ENCODE peak calls at places on chromosomes 1 and 21, in seven cellular contexts. C, R, N, E, T, P and U are unnamed samples.

GRCh38 chr21:37443683-37444082 is 77.1 kb downstream of the DYRK1A start:
- DNase-seq in C (no peak), R (no peak), N (no peak), E (no peak), T (no peak), P (no peak), U (no peak)

GRCh38 chr1:175742790-175743459 is 470 bp downstream of the TNR start:
- DNase-seq in C (peak), R (no peak), N (peak), E (no peak), T (no peak), P (peak), U (no peak)

GRCh38 chr1:22970096-22970495 is 2.6 kb downstream of the LACTBL1 start:
- DNase-seq in C (no peak), R (no peak), N (no peak), E (no peak), T (no peak), P (no peak), U (no peak)

GRCh38 chr1:238752332-238752731 is 634.0 kb upstream of the CHRM3 start:
- DNase-seq in C (no peak), R (no peak), N (no peak), E (no peak), T (no peak), P (no peak), U (peak)

GRCh38 chr1:1306070-1306660 is 1.6 kb downstream of the ACAP3 start:
- DNase-seq in C (no peak), R (no peak), N (no peak), E (no peak), T (no peak), P (no peak), U (no peak)

GRCh38 chr1:119080586-119080985 is 59.9 kb downstream of the WARS2 start:
- DNase-seq in C (peak), R (no peak), N (peak), E (no peak), T (peak), P (peak), U (peak)

GRCh38 chr1:32221581-32221979 is 573 bp downstream of the TMEM234 start:
- DNase-seq in C (no peak), R (no peak), N (no peak), E (no peak), T (no peak), P (no peak), U (no peak)

GRCh38 chr1:54017979-54018378 is at the start of gene LDLRAD1:
- DNase-seq in C (no peak), R (no peak), N (no peak), E (no peak), T (no peak), P (no peak), U (no peak)

GRCh38 chr1:201703646-201704438 is 125.1 kb upstream of the IPO9 start:
- DNase-seq in C (no peak), R (peak), N (peak), E (peak), T (peak), P (peak), U (no peak)

GRCh38 chr1:53011175-53011574 is 50.8 kb upstream of the PODN start:
- DNase-seq in C (no peak), R (no peak), N (no peak), E (no peak), T (no peak), P (no peak), U (no peak)

GRCh38 chr1:53020588-53020987 is 41.4 kb upstream of the PODN start:
- DNase-seq in C (no peak), R (no peak), N (no peak), E (no peak), T (no peak), P (no peak), U (no peak)

GRCh38 chr1:53016705-53017104 is 45.3 kb upstream of the PODN start:
- DNase-seq in C (no peak), R (no peak), N (no peak), E (no peak), T (no peak), P (no peak), U (no peak)

GRCh38 chr1:53015508-53015860 is 46.5 kb upstream of the PODN start:
- DNase-seq in C (no peak), R (no peak), N (no peak), E (no peak), T (no peak), P (no peak), U (no peak)

DNA sequence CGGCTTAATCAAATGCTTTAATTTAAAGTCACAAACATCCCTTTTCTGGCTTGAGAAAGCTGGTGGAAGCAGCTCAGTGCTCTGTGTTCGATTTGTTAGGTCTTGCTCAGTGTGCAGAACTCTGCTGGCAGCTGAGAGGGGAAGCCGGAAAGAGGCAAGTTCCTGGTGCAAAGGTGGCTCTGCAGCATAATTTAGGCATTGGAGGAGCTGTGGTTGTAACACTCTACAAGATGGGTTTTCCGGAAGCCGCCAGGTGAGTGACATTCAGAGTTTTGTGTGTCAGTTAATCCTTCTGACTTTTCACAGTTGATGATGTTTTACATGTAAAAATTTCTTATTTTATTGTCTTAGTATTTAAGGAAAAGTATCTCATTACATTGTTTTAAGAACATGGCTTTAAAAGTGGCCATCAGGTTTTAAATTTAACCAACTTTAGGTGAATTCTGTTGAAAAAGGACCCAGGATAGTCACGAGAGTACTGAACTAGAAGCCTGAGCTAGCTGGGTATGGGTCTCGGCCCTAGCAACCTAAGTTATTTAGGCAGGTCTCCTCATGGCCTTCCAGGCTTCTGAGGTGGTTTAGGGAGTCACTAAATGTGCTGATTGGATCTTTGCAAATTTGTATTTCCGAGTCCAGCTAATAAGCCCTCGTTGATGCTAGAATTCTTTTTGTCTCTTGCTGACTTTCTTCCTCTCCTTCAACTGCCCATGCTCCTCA is 47.1 kb upstream of the PODN start:
- DNase-seq in C (peak), R (peak), N (peak), E (peak), T (peak), P (peak), U (peak)
- TF ChIP-seq CTCF in C (no peak), R (no peak), N (no peak), E (no peak), T (no peak), P (no peak), U (no peak)

DNA sequence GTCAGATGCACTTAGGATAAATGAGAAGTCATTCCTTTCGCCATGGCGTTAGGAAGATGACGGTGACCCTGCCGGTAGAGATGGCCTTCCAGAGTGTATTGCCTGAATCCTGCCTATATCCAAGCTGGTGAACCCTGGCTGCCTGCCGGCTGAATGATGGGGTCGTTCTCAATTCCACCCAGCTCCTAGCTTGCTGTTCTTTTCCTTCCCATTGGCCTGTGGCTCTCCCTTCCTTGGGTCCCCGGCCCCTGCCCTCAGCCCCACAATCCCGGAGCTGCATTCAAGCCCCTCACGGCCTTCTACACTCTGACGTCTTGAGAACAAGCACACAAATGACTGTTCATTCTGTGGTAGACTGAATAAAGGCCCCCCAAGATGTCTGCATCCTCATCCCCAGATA is 28.2 kb upstream of the ZBTB21 start:
- DNase-seq in C (no peak), R (no peak), N (no peak), E (no peak), T (peak), P (no peak), U (no peak)
- H3K4me3 ChIP-seq in C (no peak), R (no peak), N (no peak), E (no peak), T (no peak), P (no peak), U (no peak)

GRCh38 chr1:150486966-150487762 is at the start of gene TARS2:
- DNase-seq in C (peak), R (peak), N (peak), E (peak), T (peak), P (peak), U (peak)

GRCh38 chr1:150487763-150488115 is 520 bp downstream of the TARS2 start:
- DNase-seq in C (no peak), R (no peak), N (no peak), E (no peak), T (peak), P (peak), U (no peak)

GRCh38 chr1:150484431-150484830 is 2.8 kb upstream of the TARS2 start:
- DNase-seq in C (no peak), R (no peak), N (no peak), E (no peak), T (peak), P (no peak), U (no peak)

GRCh38 chr1:150479927-150480352 is 7.3 kb upstream of the TARS2 start:
- DNase-seq in C (no peak), R (no peak), N (no peak), E (no peak), T (peak), P (no peak), U (no peak)

DNA sequence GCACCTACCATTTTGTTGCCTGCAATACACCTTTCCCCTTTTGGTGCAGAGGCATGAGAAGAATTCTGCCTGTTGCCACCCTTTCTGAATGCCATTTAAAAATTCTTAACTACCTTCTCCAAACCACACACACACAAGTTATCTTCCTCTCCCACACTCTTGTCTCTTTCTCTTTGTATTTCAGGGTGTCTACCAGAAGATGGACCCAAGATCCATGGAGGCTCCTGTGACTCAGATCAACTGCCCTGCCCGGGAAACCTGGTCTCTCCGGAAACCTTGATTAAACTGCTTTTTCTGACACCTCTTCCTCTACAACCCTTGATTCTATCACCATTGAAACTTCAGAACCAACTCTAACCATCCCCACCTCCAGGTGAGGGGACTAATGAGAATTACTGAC is 2.4 kb upstream of the TARS2 start:
- DNase-seq in C (no peak), R (no peak), N (no peak), E (no peak), T (no peak), P (no peak), U (peak)
- TF ChIP-seq CTCF in C (peak), R (no peak), N (no peak), E (no peak), T (no peak), P (no peak), U (peak)

GRCh38 chr1:25033030-25033827 is 103.2 kb upstream of the RUNX3 start:
- DNase-seq in C (no peak), R (peak), N (no peak), E (no peak), T (no peak), P (no peak), U (no peak)

GRCh38 chr1:25031966-25032667 is 102.0 kb upstream of the RUNX3 start:
- DNase-seq in C (no peak), R (no peak), N (no peak), E (peak), T (peak), P (no peak), U (no peak)

GRCh38 chr1:25033828-25034451 is 103.9 kb upstream of the RUNX3 start:
- DNase-seq in C (no peak), R (peak), N (peak), E (peak), T (no peak), P (no peak), U (no peak)

GRCh38 chr1:25030674-25031589 is 100.9 kb upstream of the RUNX3 start:
- DNase-seq in C (no peak), R (peak), N (no peak), E (no peak), T (no peak), P (no peak), U (no peak)

DNA sequence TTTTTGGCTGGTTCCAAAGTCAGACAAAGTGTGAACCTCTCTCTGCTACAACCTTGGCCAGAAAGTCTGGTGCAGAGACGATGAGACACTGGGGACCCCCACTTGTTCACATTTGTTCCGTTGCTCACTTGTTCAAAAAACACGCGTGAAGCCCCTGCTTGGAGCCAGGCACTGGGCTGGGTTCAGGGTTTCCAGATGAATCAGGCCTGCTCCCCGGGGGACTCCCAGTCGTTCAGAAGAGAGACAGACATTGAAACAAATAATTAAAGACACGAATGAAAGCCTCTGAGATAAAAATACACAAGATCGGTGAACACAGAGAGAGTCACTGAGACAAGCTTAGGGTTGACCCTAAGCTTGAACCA is 101.5 kb upstream of the RUNX3 start:
- DNase-seq in C (no peak), R (no peak), N (no peak), E (no peak), T (no peak), P (no peak), U (no peak)
- H3K4me3 ChIP-seq in C (no peak), R (no peak), N (no peak), E (no peak), T (no peak), P (no peak), U (no peak)

DNA sequence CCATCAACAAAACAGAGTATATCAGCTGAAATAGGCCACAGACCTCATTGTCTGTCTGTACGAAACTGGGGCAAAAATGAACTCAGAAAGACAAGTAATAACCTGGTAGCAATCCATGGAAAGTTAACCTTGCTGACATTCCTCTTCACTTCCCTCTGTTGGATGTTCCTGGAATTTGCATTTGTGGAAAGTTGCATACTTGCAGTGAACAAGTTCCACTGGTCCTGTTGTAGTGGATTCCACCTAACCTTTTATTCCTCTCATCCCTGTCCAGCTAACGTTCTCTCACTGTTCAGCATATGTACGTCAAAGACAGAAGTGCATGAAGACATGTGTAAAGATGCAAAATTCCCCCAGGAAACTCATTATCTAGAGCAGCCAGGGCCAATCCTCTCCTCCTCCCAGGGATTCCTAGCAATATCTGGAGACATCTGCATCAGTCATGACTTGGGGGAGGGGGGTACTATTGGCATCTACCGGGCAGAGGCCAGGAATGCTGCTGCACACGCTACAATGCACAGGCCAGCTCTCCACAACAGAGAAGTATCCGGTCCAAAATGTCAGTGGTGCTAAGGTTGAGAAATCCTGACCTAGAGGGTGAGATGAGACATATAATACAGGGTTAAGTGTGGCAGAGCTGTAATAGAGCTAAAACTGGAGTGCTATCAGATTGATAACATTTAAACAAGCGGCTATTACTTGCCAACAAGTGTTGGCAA is 8.2 kb downstream of the LPAR3 start:
- DNase-seq in C (peak), R (no peak), N (no peak), E (no peak), T (no peak), P (no peak), U (no peak)
- TF ChIP-seq CTCF in C (peak), R (no peak), N (no peak), E (no peak), T (no peak), P (no peak), U (no peak)

DNA sequence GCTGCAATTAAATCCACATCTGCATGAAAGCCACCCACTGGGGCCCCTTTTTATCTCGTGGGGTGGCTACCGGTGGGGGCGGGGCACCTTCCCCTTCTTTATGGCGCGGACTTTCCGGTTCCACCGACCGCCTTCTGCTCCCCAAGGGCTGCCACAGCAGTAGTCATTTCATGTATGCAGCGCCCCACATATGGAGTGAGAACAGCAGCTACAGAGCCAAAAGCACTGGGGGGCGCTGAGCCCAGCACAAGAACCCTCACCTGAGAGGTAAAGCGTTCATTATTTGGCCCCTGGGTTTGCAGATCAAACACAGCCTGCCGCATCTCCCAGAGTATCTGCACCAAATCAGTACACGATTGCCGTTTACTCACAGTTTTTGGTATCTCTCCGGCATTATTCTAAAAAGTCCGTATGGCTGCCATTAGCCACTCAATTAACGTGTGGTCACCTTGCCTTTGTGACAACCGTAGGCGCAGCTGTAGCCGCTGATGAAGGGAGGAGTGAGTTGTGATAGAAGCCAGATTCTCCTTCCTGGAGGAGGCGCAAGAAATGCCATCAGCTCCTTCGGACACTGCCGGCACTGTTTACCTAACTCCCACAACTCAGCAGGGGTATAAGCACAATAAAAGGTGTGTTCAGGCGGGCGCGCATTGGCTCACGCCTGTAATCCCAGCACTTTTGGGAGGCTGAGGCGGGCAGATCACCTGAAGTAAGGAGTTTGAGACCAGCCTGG is 30.4 kb upstream of the CR2 start:
- DNase-seq in C (no peak), R (no peak), N (no peak), E (no peak), T (no peak), P (peak), U (no peak)
- H3K4me3 ChIP-seq in C (no peak), R (no peak), N (no peak), E (no peak), T (no peak), P (peak), U (no peak)

GRCh38 chr1:8113257-8114220 is 87.4 kb upstream of the ERRFI1 start:
- DNase-seq in C (no peak), R (no peak), N (peak), E (no peak), T (no peak), P (no peak), U (no peak)
- TF ChIP-seq CTCF in C (no peak), R (no peak), N (no peak), E (no peak), T (no peak), P (no peak), U (no peak)